ENCODE peak calls at places on chromosomes 3 and 15, in nine cellular contexts. G is hypothalamus; J is HTR-8/SVneo; K is stimulated activated CD4-positive, alpha-beta T cell treated with anti-CD3 and anti-CD28 coated beads, Interleukin-15, amount 100 ng/mL, for 24 hours; M is sciatic nerve; Z is substantia nigra; E is DMS 273 treated with DMSO at 0.1 percent for 48 hours; Q is NCI-H2081; R is A673. L is an unnamed sample.

GRCh38 chr3:12900885-12901411 is 59.6 kb upstream of the RPL32 start:
- DNase-seq in Z (no peak), K (no peak), Q (no peak), G (no peak), R (no peak), J (no peak), E (no peak), M (no peak), L (no peak)

GRCh38 chr3:187750041-187750512 is 4.8 kb upstream of the BCL6 start:
- DNase-seq in Q (peak), E (no peak), K (no peak), J (no peak), G (no peak), M (no peak), Z (no peak), R (no peak), L (peak)

GRCh38 chr3:44942202-44942921 is 33.6 kb downstream of the ZDHHC3 start:
- DNase-seq in M (no peak), J (no peak), Z (no peak), E (no peak), Q (no peak), K (no peak), R (no peak), G (no peak), L (no peak)

GRCh38 chr3:156659260-156659659 is 15.1 kb upstream of the TIPARP start:
- DNase-seq in Z (no peak), Q (no peak), R (no peak), E (no peak), M (no peak), K (no peak), J (no peak), G (no peak), L (no peak)

GRCh38 chr3:10757021-10757820 is 58.8 kb upstream of the SLC6A11 start:
- DNase-seq in R (no peak), E (no peak), K (peak), J (no peak), Q (no peak), M (peak), Z (no peak), G (no peak), L (no peak)

GRCh38 chr15:20357139-20358065 is 184.2 kb downstream of the GOLGA6L6 start:
- DNase-seq in M (no peak), G (no peak), K (no peak), J (no peak), Q (no peak), R (no peak), Z (no peak), E (no peak), L (no peak)

GRCh38 chr3:52046186-52046913 is 10.0 kb downstream of the DUSP7 start:
- DNase-seq in M (no peak), Z (no peak), K (no peak), R (peak), G (peak), J (peak), Q (no peak), E (no peak), L (no peak)

GRCh38 chr15:61331019-61331418 is 101.9 kb upstream of the RORA start:
- DNase-seq in R (no peak), K (no peak), J (no peak), M (no peak), Z (no peak), E (no peak), Q (no peak), G (no peak), L (no peak)

GRCh38 chr3:114404590-114404989 is 110.8 kb downstream of the TIGIT start:
- DNase-seq in K (no peak), Z (no peak), E (peak), M (no peak), Q (no peak), G (no peak), J (no peak), R (no peak), L (no peak)

GRCh38 chr3:64591606-64592005 is 96.2 kb downstream of the ADAMTS9 start:
- DNase-seq in G (no peak), Z (no peak), K (no peak), Q (no peak), J (no peak), M (no peak), R (no peak), E (no peak), L (no peak)

GRCh38 chr15:38354321-38354929 is 99.5 kb upstream of the FAM98B start:
- DNase-seq in Z (no peak), Q (peak), J (peak), K (peak), G (peak), M (peak), E (peak), R (peak), L (peak)

GRCh38 chr3:52290596-52291507 is 3.2 kb downstream of the GLYCTK start:
- DNase-seq in J (no peak), Z (no peak), R (no peak), M (no peak), K (no peak), E (no peak), Q (no peak), G (no peak), L (no peak)

GRCh38 chr3:139307601-139308146 is 36.1 kb upstream of the MRPS22 start:
- DNase-seq in M (no peak), G (no peak), Q (no peak), Z (no peak), E (no peak), K (no peak), R (no peak), J (no peak), L (no peak)